ENCODE peak calls at places on chromosomes 3 and 15, in five cellular contexts. O is endothelial cell of umbilical vein, B is BE2C, H is AG04450, M is Ammon's horn. G is an unnamed sample.
A peak's percentile ranks its signal among the peaks of the same experiment; 100 is the strongest.

GRCh38 chr15:74038707-74039655 is 43.4 kb downstream of the GOLGA6A start:
- DNase-seq in O (no peak), B (no peak), H (no peak), M (no peak), G (no peak)

GRCh38 chr15:74676801-74677200 is 19.0 kb downstream of the EDC3 start:
- DNase-seq in O (no peak), B (no peak), H (no peak), M (no peak), G (no peak)

GRCh38 chr3:152436707-152437615 is 168.2 kb downstream of the MBNL1 start:
- DNase-seq in O (peak; percentile 56), B (no peak), H (no peak), M (no peak), G (no peak)

GRCh38 chr3:128412180-128413002 is 54.3 kb downstream of the DNAJB8 start:
- DNase-seq in O (no peak), B (peak; percentile 92), H (no peak), M (no peak), G (no peak)

GRCh38 chr3:154657265-154657664 is 227.3 kb upstream of the GPR149 start:
- DNase-seq in O (no peak), B (no peak), H (no peak), M (no peak), G (no peak)

GRCh38 chr3:72231439-72232196 is 446.7 kb upstream of the PROK2 start:
- DNase-seq in O (no peak), B (no peak), H (no peak), M (peak; percentile 93), G (no peak)

GRCh38 chr3:131551761-131552160 is 49.0 kb upstream of the MRPL3 start:
- DNase-seq in O (no peak), B (peak; percentile 21), H (no peak), M (no peak), G (no peak)

GRCh38 chr15:101126618-101127502 is 125.0 kb downstream of the CHSY1 start:
- DNase-seq in O (no peak), B (peak; percentile 64), H (no peak), M (no peak), G (no peak)

GRCh38 chr15:25683911-25684310 is 179.2 kb downstream of the ATP10A start:
- DNase-seq in O (no peak), B (no peak), H (no peak), M (no peak), G (no peak)

GRCh38 chr3:151557068-151557467 is 96.2 kb upstream of the IGSF10 start:
- DNase-seq in O (no peak), B (no peak), H (no peak), M (no peak), G (no peak)

GRCh38 chr15:29612096-29612495 is 210.2 kb downstream of the TJP1 start:
- DNase-seq in O (peak; percentile 9), B (no peak), H (peak; percentile 26), M (no peak), G (no peak)

GRCh38 chr3:30658328-30659052 is 52.1 kb downstream of the TGFBR2 start:
- DNase-seq in O (peak; percentile 95), B (no peak), H (peak; percentile 43), M (peak; percentile 62), G (no peak)

GRCh38 chr3:67000006-67000405 is 1.9 kb downstream of the KBTBD8 start:
- DNase-seq in O (no peak), B (no peak), H (no peak), M (no peak), G (peak; percentile 97)

GRCh38 chr3:11434017-11434526 is 161.9 kb downstream of the ATG7 start:
- DNase-seq in O (peak; percentile 34), B (no peak), H (peak; percentile 16), M (peak; percentile 66), G (no peak)

GRCh38 chr3:108598375-108598774 is 8.9 kb downstream of the DZIP3 start:
- DNase-seq in O (no peak), B (no peak), H (no peak), M (no peak), G (no peak)

GRCh38 chr3:98721776-98722175 is 41.4 kb upstream of the ST3GAL6 start:
- DNase-seq in O (no peak), B (no peak), H (no peak), M (no peak), G (no peak)

GRCh38 chr15:100806157-100806556 is 73.5 kb upstream of the ALDH1A3 start:
- DNase-seq in O (no peak), B (no peak), H (no peak), M (no peak), G (no peak)

GRCh38 chr15:101009176-101009575 is 90.0 kb downstream of the LRRK1 start:
- DNase-seq in O (no peak), B (no peak), H (no peak), M (no peak), G (no peak)

GRCh38 chr3:114823061-114823460 is 324.0 kb downstream of the ZBTB20 start:
- DNase-seq in O (no peak), B (no peak), H (no peak), M (no peak), G (no peak)

GRCh38 chr3:118991775-118992174 is 42.9 kb downstream of the IGSF11 start:
- DNase-seq in O (no peak), B (no peak), H (no peak), M (peak; percentile 97), G (no peak)

GRCh38 chr3:53354945-53355498 is 7.7 kb upstream of the DCP1A start:
- DNase-seq in O (peak; percentile 85), B (no peak), H (no peak), M (no peak), G (no peak)

GRCh38 chr15:59723686-59724336 is 34.7 kb upstream of the BNIP2 start:
- DNase-seq in O (no peak), B (no peak), H (no peak), M (no peak), G (no peak)

GRCh38 chr15:56307180-56307579 is 58.0 kb upstream of the TEX9 start:
- DNase-seq in O (no peak), B (no peak), H (no peak), M (no peak), G (no peak)

GRCh38 chr15:31278056-31278445 is 48.6 kb upstream of the KLF13 start:
- DNase-seq in O (no peak), B (no peak), H (no peak), M (peak; percentile 8), G (no peak)

GRCh38 chr3:55534876-55535275 is 47.8 kb upstream of the WNT5A start:
- DNase-seq in O (no peak), B (no peak), H (no peak), M (no peak), G (no peak)

GRCh38 chr15:29870495-29871151 is 48.4 kb upstream of the TJP1 start:
- DNase-seq in O (no peak), B (peak; percentile 13), H (no peak), M (peak; percentile 68), G (no peak)

GRCh38 chr15:94674251-94674650 is 442.9 kb downstream of the MCTP2 start:
- DNase-seq in O (peak; percentile 37), B (no peak), H (no peak), M (peak; percentile 24), G (no peak)

GRCh38 chr3:155252535-155252934 is 40.9 kb downstream of the STRIT1 start:
- DNase-seq in O (peak; percentile 13), B (no peak), H (no peak), M (no peak), G (peak; percentile 50)

GRCh38 chr3:10846657-10846975 is 30.6 kb downstream of the SLC6A11 start:
- DNase-seq in O (no peak), B (no peak), H (no peak), M (no peak), G (no peak)

GRCh38 chr3:122563717-122564025 is 429 bp downstream of the PARP9 start:
- DNase-seq in O (no peak), B (no peak), H (no peak), M (no peak), G (no peak)

GRCh38 chr15:80695911-80696651 is 971 bp downstream of the ABHD17C start:
- DNase-seq in O (peak; percentile 40), B (no peak), H (no peak), M (no peak), G (peak; percentile 63)

GRCh38 chr3:72418149-72418686 is 430.0 kb downstream of the SHQ1 start:
- DNase-seq in O (no peak), B (no peak), H (no peak), M (no peak), G (peak; percentile 46)

GRCh38 chr3:169295126-169295525 is 368.4 kb downstream of the MECOM start:
- DNase-seq in O (peak; percentile 71), B (peak; percentile 22), H (no peak), M (no peak), G (peak; percentile 40)

GRCh38 chr3:99901200-99901926 is 83.7 kb downstream of the CMSS1 start:
- DNase-seq in O (peak; percentile 92), B (no peak), H (peak; percentile 55), M (no peak), G (peak; percentile 91)

GRCh38 chr3:134239538-134239937 is 11.1 kb downstream of the RYK start:
- DNase-seq in O (peak; percentile 26), B (no peak), H (no peak), M (no peak), G (peak; percentile 32)

GRCh38 chr15:95609096-95609495 is 721.4 kb upstream of the NR2F2 start:
- DNase-seq in O (peak; percentile 47), B (no peak), H (no peak), M (no peak), G (no peak)

GRCh38 chr3:57837686-57838085 is 81.6 kb downstream of the SLMAP start:
- DNase-seq in O (no peak), B (no peak), H (no peak), M (no peak), G (no peak)

G was measured in RKO.